ENCODE peak calls at places on chromosomes 3 and 15, in four cellular contexts. J is NCI-H510A; L is adrenal gland; P is naive thymus-derived CD4-positive, alpha-beta T cell. F is an unnamed sample.

GRCh38 chr3:29274667-29275066 is 6.2 kb upstream of the RBMS3 start:
- DNase-seq in J (no peak), L (no peak), P (no peak), F (no peak)

GRCh38 chr3:8600457-8600856 is 44.1 kb downstream of the SSUH2 start:
- DNase-seq in J (no peak), L (no peak), P (no peak), F (no peak)

GRCh38 chr3:171791695-171792082 is 18.6 kb downstream of the PLD1 start:
- DNase-seq in J (no peak), L (no peak), P (no peak), F (no peak)

GRCh38 chr3:158103131-158103955 is 2.9 kb downstream of the SHOX2 start:
- DNase-seq in J (no peak), L (no peak), P (no peak), F (no peak)

GRCh38 chr3:184116017-184116416 is 19.1 kb upstream of the EIF2B5 start:
- DNase-seq in J (no peak), L (no peak), P (no peak), F (no peak)

GRCh38 chr15:56468271-56468912 is 3.5 kb upstream of the MNS1 start:
- DNase-seq in J (no peak), L (no peak), P (peak), F (peak)

GRCh38 chr3:128801779-128802369 is 75.9 kb downstream of the RAB7A start:
- DNase-seq in J (no peak), L (peak), P (no peak), F (no peak)

GRCh38 chr3:45659661-45660566 is 29.3 kb upstream of the SACM1L start:
- DNase-seq in J (peak), L (peak), P (peak), F (peak)

GRCh38 chr3:49132437-49133225 is at the start of gene LAMB2:
- DNase-seq in J (peak), L (peak), P (no peak), F (no peak)

GRCh38 chr3:116302087-116302747 is 143.1 kb downstream of the LSAMP start:
- DNase-seq in J (no peak), L (no peak), P (no peak), F (no peak)

GRCh38 chr3:186277268-186277909 is 84.6 kb downstream of the DGKG start:
- DNase-seq in J (peak), L (peak), P (no peak), F (no peak)

GRCh38 chr3:158711886-158712285 is 20.4 kb downstream of the RARRES1 start:
- DNase-seq in J (no peak), L (no peak), P (no peak), F (no peak)

GRCh38 chr3:150607267-150608065 is 4.3 kb downstream of the SELENOT start:
- DNase-seq in J (no peak), L (no peak), P (no peak), F (no peak)

GRCh38 chr15:25859838-25860645 is 3.1 kb downstream of the ATP10A start:
- DNase-seq in J (no peak), L (peak), P (peak), F (peak)

GRCh38 chr3:9175421-9175820 is 74.0 kb downstream of the SRGAP3 start:
- DNase-seq in J (no peak), L (no peak), P (no peak), F (no peak)

GRCh38 chr3:39323454-39323853 is 6.1 kb upstream of the CCR8 start:
- DNase-seq in J (no peak), L (no peak), P (no peak), F (no peak)

GRCh38 chr15:38243278-38243677 is 9.4 kb upstream of the SPRED1 start:
- DNase-seq in J (no peak), L (no peak), P (no peak), F (no peak)

GRCh38 chr3:37542286-37542685 is 319.4 kb upstream of the CTDSPL start:
- DNase-seq in J (no peak), L (no peak), P (no peak), F (no peak)

GRCh38 chr15:40240619-40241304 is 1.9 kb downstream of the PAK6 start:
- DNase-seq in J (no peak), L (no peak), P (no peak), F (no peak)

GRCh38 chr3:69567026-69567767 is 172.1 kb upstream of the MITF start:
- DNase-seq in J (no peak), L (no peak), P (no peak), F (no peak)

GRCh38 chr3:108389361-108389760 is 93.0 kb downstream of the HHLA2 start:
- DNase-seq in J (no peak), L (no peak), P (no peak), F (no peak)

GRCh38 chr3:4741404-4742307 is 237.6 kb upstream of the BHLHE40 start:
- DNase-seq in J (no peak), L (peak), P (no peak), F (peak)

GRCh38 chr3:12796171-12797123 is at the start of gene CAND2:
- DNase-seq in J (peak), L (peak), P (peak), F (peak)

GRCh38 chr15:39417766-39418165 is 163.1 kb upstream of the THBS1 start:
- DNase-seq in J (no peak), L (no peak), P (no peak), F (no peak)

GRCh38 chr3:16366-16765 is 180.2 kb upstream of the CHL1 start:
- DNase-seq in J (no peak), L (no peak), P (no peak), F (no peak)

GRCh38 chr15:59746777-59747176 is 57.7 kb upstream of the BNIP2 start:
- DNase-seq in J (peak), L (no peak), P (no peak), F (no peak)

GRCh38 chr3:44076221-44076829 is 165.4 kb upstream of the TOPAZ1 start:
- DNase-seq in J (peak), L (no peak), P (no peak), F (no peak)

GRCh38 chr15:51697150-51697549 is 15.8 kb downstream of the SCG3 start:
- DNase-seq in J (no peak), L (no peak), P (no peak), F (no peak)

GRCh38 chr15:22980189-22981136 is at the start of gene CYFIP1:
- DNase-seq in J (peak), L (peak), P (no peak), F (no peak)

GRCh38 chr3:48119495-48120193 is 68.6 kb downstream of the CDC25A start:
- DNase-seq in J (no peak), L (peak), P (no peak), F (no peak)

GRCh38 chr15:84759018-84759417 is 10.6 kb downstream of the ZNF592 start:
- DNase-seq in J (no peak), L (no peak), P (no peak), F (no peak)

GRCh38 chr3:51384145-51384729 is 854 bp upstream of the MANF start:
- DNase-seq in J (no peak), L (peak), P (no peak), F (peak)

F was measured in immature natural killer cell.